ENCODE peak calls at places on chromosomes 1 and 21, in four cellular contexts. Q is tibial nerve, N is body of pancreas, U is cardiac muscle cell. M is an unnamed sample. For H3K4me1, the result is how much of the 10 kb centered on the place peaks cover.

GRCh38 chr21:36260030-36260787 is 59.8 kb upstream of the MORC3 start:
- DNase-seq in Q (peak), U (peak), N (peak), M (peak)

GRCh38 chr1:207821464-207822045 is 69.7 kb downstream of the CD46 start:
- DNase-seq in U (no peak), Q (no peak), N (no peak), M (no peak)

GRCh38 chr1:20279507-20279906 is 11.2 kb upstream of the VWA5B1 start:
- DNase-seq in U (peak), Q (no peak), N (no peak), M (peak)

GRCh38 chr1:184329962-184330868 is 56.6 kb upstream of the C1orf21 start:
- DNase-seq in Q (peak), U (peak), N (peak), M (peak)

GRCh38 chr1:161054232-161054631 is 8.5 kb upstream of the USF1 start:
- DNase-seq in N (no peak), Q (no peak), U (no peak), M (no peak)

GRCh38 chr1:97350241-97350640 is 570.6 kb downstream of the DPYD start:
- DNase-seq in Q (no peak), N (no peak), U (no peak), M (no peak)

GRCh38 chr1:167184081-167184480 is 36.6 kb upstream of the POU2F1 start:
- DNase-seq in Q (no peak), U (no peak), N (no peak), M (no peak)

GRCh38 chr1:109116286-109116685 is 2.4 kb downstream of the ELAPOR1 start:
- DNase-seq in Q (no peak), U (no peak), N (peak), M (peak)

GRCh38 chr1:88800382-88801051 is 90.8 kb downstream of the GTF2B start:
- DNase-seq in U (peak), N (peak), Q (peak), M (peak)

GRCh38 chr1:47818682-47819502 is 178.3 kb downstream of the TRABD2B start:
- DNase-seq in U (peak), N (no peak), Q (peak), M (no peak)

GRCh38 chr1:90995495-90995894 is 26.3 kb downstream of the ZNF644 start:
- DNase-seq in N (no peak), Q (no peak), U (no peak), M (no peak)

GRCh38 chr1:206742702-206743383 is 27.7 kb upstream of the IL19 start:
- DNase-seq in Q (no peak), N (no peak), U (no peak), M (no peak)

GRCh38 chr1:155307247-155307740 is 1.4 kb upstream of the FDPS start:
- DNase-seq in N (peak), U (peak), Q (no peak), M (no peak)

GRCh38 chr21:42456457-42456856 is 39.6 kb downstream of the RSPH1 start:
- DNase-seq in N (no peak), Q (no peak), U (no peak), M (no peak)

GRCh38 chr1:48676376-48676775 is 100.3 kb downstream of the BEND5 start:
- DNase-seq in U (no peak), Q (no peak), N (no peak), M (no peak)

GRCh38 chr1:37347104-37347503 is 127.3 kb upstream of the ZC3H12A start:
- DNase-seq in Q (no peak), U (no peak), N (peak), M (no peak)

GRCh38 chr21:27047331-27048314 is 80.7 kb upstream of the ADAMTS5 start:
- DNase-seq in U (no peak), N (no peak), Q (no peak), M (no peak)

GRCh38 chr1:25106981-25107642 is 125.2 kb downstream of the SYF2 start:
- DNase-seq in N (no peak), Q (no peak), U (no peak), M (no peak)

GRCh38 chr1:97906567-97907228 is 14.1 kb downstream of the DPYD start:
- DNase-seq in Q (no peak), U (peak), N (peak), M (no peak)

GRCh38 chr1:29833596-29833995 is 597.3 kb downstream of the PTPRU start:
- DNase-seq in U (no peak), Q (no peak), N (no peak), M (no peak)

GRCh38 chr21:45510466-45510955 is 31.7 kb downstream of the SLC19A1 start:
- DNase-seq in U (no peak), N (no peak), Q (no peak), M (no peak)

DNA sequence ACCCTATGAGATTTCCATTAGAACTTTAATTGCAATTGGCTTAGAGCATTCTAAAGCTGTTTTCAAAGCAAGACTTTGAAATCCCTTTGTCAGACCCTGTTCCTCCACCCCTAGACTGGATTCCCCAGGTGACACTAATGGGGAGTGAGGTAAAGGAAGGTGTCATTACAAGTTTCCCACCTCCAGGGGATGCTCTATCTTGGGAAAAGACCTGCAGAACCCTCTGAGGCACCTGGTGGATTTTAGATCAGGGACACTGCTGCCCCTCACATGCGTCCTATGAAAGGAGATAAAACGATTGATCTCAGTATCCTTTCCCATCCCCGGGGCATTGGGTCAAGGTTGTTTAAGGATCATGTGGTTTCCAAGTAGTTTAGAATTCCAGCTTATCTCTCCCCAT is 80.3 kb upstream of the RGS4 start:
- DNase-seq in Q (no peak), U (no peak), N (no peak), M (no peak)
- TF ChIP-seq CTCF in Q (no peak), U (no peak), N (no peak), M (no peak)

GRCh38 chr1:41672173-41672572 is 187.7 kb upstream of the EDN2 start:
- DNase-seq in N (no peak), U (peak), Q (no peak), M (no peak)

GRCh38 chr1:41673806-41674205 is 189.3 kb upstream of the EDN2 start:
- DNase-seq in Q (no peak), N (no peak), U (no peak), M (no peak)

GRCh38 chr1:41672641-41673313 is 188.3 kb upstream of the EDN2 start:
- DNase-seq in Q (no peak), U (peak), N (no peak), M (no peak)

GRCh38 chr1:41673355-41673754 is 188.9 kb upstream of the EDN2 start:
- DNase-seq in U (peak), Q (no peak), N (no peak), M (no peak)

DNA sequence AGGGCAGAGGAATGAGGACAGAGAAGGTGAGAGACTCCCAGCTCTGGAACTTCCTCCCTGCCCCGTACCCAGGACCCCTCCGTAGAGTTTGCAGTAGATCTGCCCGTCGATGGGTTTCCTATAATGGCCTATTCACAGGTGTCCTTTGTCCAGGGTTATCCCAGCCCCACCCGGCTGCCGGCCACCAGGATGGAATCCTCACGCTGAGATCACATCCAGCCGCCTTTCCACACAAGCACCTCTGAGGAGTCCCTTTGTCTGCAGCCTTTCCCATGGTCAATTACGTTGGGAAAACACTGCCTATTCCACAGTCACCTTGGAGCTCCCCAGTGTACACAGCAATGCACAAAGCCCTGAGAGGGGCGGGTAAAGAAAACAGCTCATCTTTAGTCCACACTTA is 190.0 kb upstream of the EDN2 start:
- DNase-seq in U (no peak), Q (no peak), N (no peak), M (no peak)
- H3K4me1 ChIP-seq in U (under half), Q (under half), N (under half), M (under half)

DNA sequence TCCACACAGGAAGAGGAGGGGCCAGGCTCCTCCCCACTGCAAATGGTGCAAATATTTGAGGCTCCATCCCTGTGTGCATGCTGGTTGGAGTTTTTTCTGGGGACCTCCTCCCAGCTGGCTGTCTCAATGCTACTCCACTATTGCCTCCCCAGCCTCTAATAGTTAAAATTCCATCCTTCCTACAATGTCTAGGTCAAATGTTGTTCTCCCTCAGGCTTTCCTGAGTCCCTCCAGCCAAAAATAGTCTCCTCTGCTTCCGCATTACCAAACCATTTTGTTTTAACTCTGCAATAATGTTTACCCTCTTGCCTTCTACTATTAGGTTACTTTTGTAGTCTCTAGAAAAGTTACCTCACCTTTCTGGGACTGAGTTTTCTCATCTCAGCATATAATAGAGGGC is 29.6 kb upstream of the FMO1 start:
- DNase-seq in U (peak), N (no peak), Q (no peak), M (no peak)
- H3K4me3 ChIP-seq in U (no peak), N (no peak), Q (no peak), M (no peak)

DNA sequence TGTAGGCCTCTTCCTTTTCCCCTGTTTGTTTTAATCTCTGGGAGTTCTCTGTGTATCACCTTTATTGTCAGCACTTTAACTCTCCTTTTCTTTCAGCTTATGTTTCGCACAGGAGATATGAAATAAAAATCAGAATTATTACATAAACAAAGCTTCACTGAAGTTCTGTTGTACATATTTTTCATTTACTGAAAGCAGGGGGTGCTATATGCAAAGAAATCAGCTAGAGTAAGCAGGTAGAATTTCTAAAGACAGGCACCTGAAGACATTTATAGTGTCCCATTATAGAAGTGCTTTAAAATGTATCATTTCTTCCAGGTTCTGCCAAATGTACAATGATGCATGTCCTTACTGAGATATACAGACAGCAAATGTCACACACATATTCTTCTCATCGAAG is 585.0 kb downstream of the PLA2G4A start:
- DNase-seq in N (no peak), Q (no peak), U (peak), M (no peak)
- TF ChIP-seq CTCF in N (peak), Q (no peak), U (peak), M (no peak)

GRCh38 chr1:116128669-116129068 is 17.5 kb downstream of the MAB21L3 start:
- DNase-seq in U (no peak), N (no peak), Q (no peak), M (no peak)

GRCh38 chr1:116127123-116127847 is 16.1 kb downstream of the MAB21L3 start:
- DNase-seq in U (no peak), Q (no peak), N (no peak), M (no peak)

GRCh38 chr1:116126281-116126680 is 15.1 kb downstream of the MAB21L3 start:
- DNase-seq in N (no peak), U (no peak), Q (no peak), M (no peak)

GRCh38 chr1:116129537-116129936 is 18.3 kb downstream of the MAB21L3 start:
- DNase-seq in N (no peak), U (no peak), Q (no peak), M (no peak)

DNA sequence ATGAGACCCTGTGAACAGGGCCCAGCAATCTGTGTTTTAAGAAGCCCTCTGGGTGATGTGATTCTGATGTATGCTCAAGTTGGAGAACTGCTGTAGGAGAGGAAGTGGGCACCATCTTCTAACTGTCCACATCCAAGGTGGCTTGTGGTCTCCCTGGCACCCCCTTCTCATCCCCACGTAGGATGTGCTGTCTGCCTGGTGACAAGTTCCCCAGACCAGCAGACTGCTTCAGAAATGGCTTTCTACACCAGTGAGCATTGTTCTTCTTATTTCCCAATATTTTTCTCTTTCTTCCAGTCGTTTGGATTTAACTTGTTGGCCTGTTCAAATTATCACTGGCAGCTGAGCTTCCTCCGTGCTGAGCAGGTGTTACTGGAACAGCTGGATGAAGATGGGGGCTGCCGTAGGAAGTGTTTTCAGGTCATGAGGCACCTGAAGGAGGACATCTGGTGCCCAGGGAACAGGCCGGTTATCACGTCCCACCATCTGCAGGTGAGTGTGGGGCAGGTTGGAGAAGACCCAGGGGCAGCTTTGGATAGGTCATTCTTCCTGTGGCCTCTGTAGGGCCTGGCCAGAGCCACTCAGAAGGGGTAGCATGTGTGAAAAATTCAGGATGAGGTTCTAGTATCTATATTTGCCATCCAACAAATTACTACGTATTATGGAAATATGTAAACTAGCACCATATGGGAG is 16.8 kb downstream of the MAB21L3 start:
- DNase-seq in U (no peak), Q (no peak), N (no peak), M (no peak)
- H3K4me1 ChIP-seq in U (under half), Q (under half), N (under half), M (under half)